ENCODE peak calls at places on chromosomes 12 and 14, in ten cellular contexts. One of them, this sample, is unnamed. For H3K4me1, the result is how much of the 10 kb centered on the place peaks cover.

GRCh38 chr12:132143328-132144071 is 619 bp downstream of the DDX51 start:
- DNase-seq in cardiac muscle cell: no peak
- DNase-seq in suprapubic skin: peak
- DNase-seq in right lobe of liver: no peak
- DNase-seq in SK-N-SH: peak
- DNase-seq in heart left ventricle: peak
- DNase-seq in Peyer's patch: peak
- DNase-seq in thoracic aorta: no peak
- DNase-seq in IMR-90: no peak
- DNase-seq in H9: no peak
- DNase-seq in this sample: no peak

GRCh38 chr12:103100226-103100866 is 142.9 kb downstream of the ASCL1 start:
- DNase-seq in right lobe of liver: peak
- DNase-seq in H9: no peak
- DNase-seq in suprapubic skin: no peak
- DNase-seq in SK-N-SH: peak
- DNase-seq in IMR-90: no peak
- DNase-seq in Peyer's patch: no peak
- DNase-seq in cardiac muscle cell: no peak
- DNase-seq in thoracic aorta: no peak
- DNase-seq in heart left ventricle: no peak
- DNase-seq in this sample: no peak

GRCh38 chr12:3717283-3717974 is 35.5 kb downstream of the CRACR2A start:
- DNase-seq in H9: no peak
- DNase-seq in Peyer's patch: peak
- DNase-seq in suprapubic skin: no peak
- DNase-seq in heart left ventricle: no peak
- DNase-seq in SK-N-SH: no peak
- DNase-seq in right lobe of liver: no peak
- DNase-seq in thoracic aorta: no peak
- DNase-seq in cardiac muscle cell: no peak
- DNase-seq in IMR-90: no peak
- DNase-seq in this sample: no peak

GRCh38 chr14:49679271-49679670 is 8.7 kb downstream of the POLE2 start:
- DNase-seq in cardiac muscle cell: no peak
- DNase-seq in H9: no peak
- DNase-seq in suprapubic skin: no peak
- DNase-seq in heart left ventricle: no peak
- DNase-seq in thoracic aorta: no peak
- DNase-seq in SK-N-SH: no peak
- DNase-seq in IMR-90: peak
- DNase-seq in Peyer's patch: no peak
- DNase-seq in right lobe of liver: no peak
- DNase-seq in this sample: no peak

GRCh38 chr12:126582231-126582630 is 1517.0 kb downstream of the AACS start:
- DNase-seq in IMR-90: no peak
- DNase-seq in cardiac muscle cell: no peak
- DNase-seq in H9: no peak
- DNase-seq in thoracic aorta: no peak
- DNase-seq in suprapubic skin: no peak
- DNase-seq in Peyer's patch: no peak
- DNase-seq in heart left ventricle: no peak
- DNase-seq in SK-N-SH: no peak
- DNase-seq in right lobe of liver: no peak
- DNase-seq in this sample: no peak

GRCh38 chr14:66045572-66046021 is 440.6 kb upstream of the CCDC196 start:
- DNase-seq in thoracic aorta: no peak
- DNase-seq in SK-N-SH: no peak
- DNase-seq in Peyer's patch: no peak
- DNase-seq in IMR-90: no peak
- DNase-seq in H9: no peak
- DNase-seq in cardiac muscle cell: peak
- DNase-seq in right lobe of liver: no peak
- DNase-seq in heart left ventricle: peak
- DNase-seq in suprapubic skin: no peak
- DNase-seq in this sample: no peak

GRCh38 chr14:77203611-77204456 is 22.2 kb downstream of the TMEM63C start:
- DNase-seq in Peyer's patch: no peak
- DNase-seq in suprapubic skin: no peak
- DNase-seq in cardiac muscle cell: peak
- DNase-seq in right lobe of liver: peak
- DNase-seq in heart left ventricle: no peak
- DNase-seq in H9: no peak
- DNase-seq in SK-N-SH: peak
- DNase-seq in thoracic aorta: no peak
- DNase-seq in IMR-90: no peak
- DNase-seq in this sample: no peak

GRCh38 chr12:53098354-53098981 is 1.0 kb downstream of the IGFBP6 start:
- DNase-seq in IMR-90: peak
- DNase-seq in cardiac muscle cell: peak
- DNase-seq in SK-N-SH: no peak
- DNase-seq in right lobe of liver: no peak
- DNase-seq in suprapubic skin: peak
- DNase-seq in thoracic aorta: peak
- DNase-seq in H9: peak
- DNase-seq in Peyer's patch: no peak
- DNase-seq in heart left ventricle: no peak
- DNase-seq in this sample: no peak

GRCh38 chr14:86364634-86365033 is 834.7 kb downstream of the FLRT2 start:
- DNase-seq in cardiac muscle cell: no peak
- DNase-seq in thoracic aorta: no peak
- DNase-seq in H9: no peak
- DNase-seq in suprapubic skin: no peak
- DNase-seq in IMR-90: no peak
- DNase-seq in right lobe of liver: no peak
- DNase-seq in Peyer's patch: no peak
- DNase-seq in heart left ventricle: no peak
- DNase-seq in SK-N-SH: no peak
- DNase-seq in this sample: no peak

GRCh38 chr12:65590318-65590717 is 234.0 kb upstream of the HMGA2 start:
- DNase-seq in SK-N-SH: no peak
- DNase-seq in suprapubic skin: no peak
- DNase-seq in cardiac muscle cell: no peak
- DNase-seq in IMR-90: no peak
- DNase-seq in thoracic aorta: no peak
- DNase-seq in right lobe of liver: no peak
- DNase-seq in H9: no peak
- DNase-seq in Peyer's patch: no peak
- DNase-seq in heart left ventricle: no peak
- DNase-seq in this sample: no peak

GRCh38 chr12:65595016-65595560 is 229.2 kb upstream of the HMGA2 start:
- DNase-seq in suprapubic skin: no peak
- DNase-seq in SK-N-SH: no peak
- DNase-seq in right lobe of liver: no peak
- DNase-seq in heart left ventricle: no peak
- DNase-seq in IMR-90: no peak
- DNase-seq in Peyer's patch: no peak
- DNase-seq in cardiac muscle cell: no peak
- DNase-seq in thoracic aorta: no peak
- DNase-seq in H9: peak
- DNase-seq in this sample: no peak

GRCh38 chr12:65594373-65594772 is 229.9 kb upstream of the HMGA2 start:
- DNase-seq in suprapubic skin: no peak
- DNase-seq in H9: no peak
- DNase-seq in SK-N-SH: no peak
- DNase-seq in heart left ventricle: no peak
- DNase-seq in Peyer's patch: no peak
- DNase-seq in right lobe of liver: no peak
- DNase-seq in cardiac muscle cell: no peak
- DNase-seq in IMR-90: no peak
- DNase-seq in thoracic aorta: no peak
- DNase-seq in this sample: no peak

GRCh38 chr12:65593206-65593833 is 231.0 kb upstream of the HMGA2 start:
- DNase-seq in Peyer's patch: no peak
- DNase-seq in right lobe of liver: no peak
- DNase-seq in IMR-90: no peak
- DNase-seq in SK-N-SH: no peak
- DNase-seq in H9: no peak
- DNase-seq in suprapubic skin: no peak
- DNase-seq in thoracic aorta: no peak
- DNase-seq in cardiac muscle cell: no peak
- DNase-seq in heart left ventricle: no peak
- DNase-seq in this sample: no peak

DNA sequence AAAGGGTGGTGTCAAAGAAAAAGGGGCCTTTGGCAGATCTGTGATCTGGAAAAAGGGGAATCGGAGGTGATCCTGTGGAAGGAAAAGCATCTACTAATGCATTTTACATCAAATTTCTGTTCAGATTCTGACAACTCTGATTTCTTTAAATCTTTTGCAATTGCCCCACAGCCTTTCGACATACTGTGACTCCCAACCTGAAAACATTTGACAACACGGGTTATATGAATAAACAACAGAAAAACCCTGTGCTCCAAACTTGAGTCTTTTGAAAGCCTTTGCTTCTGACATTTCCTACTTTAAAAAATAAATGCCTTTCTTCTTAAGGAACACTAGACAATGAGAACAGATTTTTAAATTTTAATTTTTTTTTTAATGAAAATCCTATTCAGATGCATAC is 231.9 kb upstream of the HMGA2 start:
- DNase-seq in heart left ventricle: no peak
- DNase-seq in Peyer's patch: no peak
- DNase-seq in cardiac muscle cell: no peak
- DNase-seq in thoracic aorta: no peak
- DNase-seq in H9: no peak
- DNase-seq in right lobe of liver: no peak
- DNase-seq in IMR-90: no peak
- DNase-seq in suprapubic skin: no peak
- DNase-seq in SK-N-SH: no peak
- DNase-seq in this sample: no peak
- H3K4me1 ChIP-seq in heart left ventricle: under half
- H3K4me1 ChIP-seq in Peyer's patch: under half
- H3K4me1 ChIP-seq in cardiac muscle cell: under half
- H3K4me1 ChIP-seq in thoracic aorta: under half
- H3K4me1 ChIP-seq in H9: under half
- H3K4me1 ChIP-seq in right lobe of liver: under half
- H3K4me1 ChIP-seq in IMR-90: under half
- H3K4me1 ChIP-seq in suprapubic skin: under half
- H3K4me1 ChIP-seq in SK-N-SH: under half
- H3K4me1 ChIP-seq in this sample: under half

GRCh38 chr12:101018540-101018939 is 191.5 kb downstream of the SLC5A8 start:
- DNase-seq in heart left ventricle: no peak
- DNase-seq in right lobe of liver: no peak
- DNase-seq in H9: no peak
- DNase-seq in cardiac muscle cell: peak
- DNase-seq in IMR-90: peak
- DNase-seq in thoracic aorta: no peak
- DNase-seq in suprapubic skin: no peak
- DNase-seq in SK-N-SH: no peak
- DNase-seq in Peyer's patch: no peak
- DNase-seq in this sample: peak
- H3K27ac ChIP-seq in heart left ventricle: no peak
- H3K27ac ChIP-seq in right lobe of liver: no peak
- H3K27ac ChIP-seq in H9: no peak
- H3K27ac ChIP-seq in cardiac muscle cell: no peak
- H3K27ac ChIP-seq in IMR-90: no peak
- H3K27ac ChIP-seq in thoracic aorta: no peak
- H3K27ac ChIP-seq in suprapubic skin: no peak
- H3K27ac ChIP-seq in SK-N-SH: peak
- H3K27ac ChIP-seq in Peyer's patch: no peak
- H3K27ac ChIP-seq in this sample: peak

DNA sequence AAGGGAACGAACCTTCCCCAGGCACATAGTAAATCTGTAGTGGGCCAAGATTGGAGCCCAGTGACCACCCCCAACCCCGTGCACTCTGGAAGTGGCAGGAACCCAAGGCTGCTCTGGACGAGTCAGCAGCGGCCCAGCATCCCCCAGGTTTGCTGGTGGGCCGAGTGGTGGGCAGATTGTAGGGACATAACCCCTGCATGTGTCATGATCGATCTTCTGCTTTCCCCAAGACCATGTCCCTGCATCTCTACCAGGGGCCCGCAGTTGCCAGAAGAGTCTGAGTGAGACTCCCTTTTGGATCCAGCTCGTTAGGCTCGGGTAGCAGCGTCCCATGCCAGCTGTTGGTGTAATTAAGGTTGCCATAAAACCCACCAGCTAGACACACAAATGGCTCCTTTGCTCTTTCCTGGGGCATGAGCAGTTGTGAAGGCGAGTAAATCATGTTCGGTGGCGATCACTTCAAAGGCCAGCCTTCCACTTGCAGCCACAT is 63.6 kb downstream of the BEGAIN start:
- DNase-seq in IMR-90: no peak
- DNase-seq in thoracic aorta: no peak
- DNase-seq in cardiac muscle cell: no peak
- DNase-seq in suprapubic skin: no peak
- DNase-seq in right lobe of liver: no peak
- DNase-seq in SK-N-SH: no peak
- DNase-seq in Peyer's patch: no peak
- DNase-seq in heart left ventricle: no peak
- DNase-seq in H9: peak
- DNase-seq in this sample: peak
- TF ChIP-seq CTCF in IMR-90: no peak
- TF ChIP-seq CTCF in thoracic aorta: no peak
- TF ChIP-seq CTCF in cardiac muscle cell: no peak
- TF ChIP-seq CTCF in suprapubic skin: no peak
- TF ChIP-seq CTCF in right lobe of liver: no peak
- TF ChIP-seq CTCF in SK-N-SH: no peak
- TF ChIP-seq CTCF in Peyer's patch: no peak
- TF ChIP-seq CTCF in heart left ventricle: no peak
- TF ChIP-seq CTCF in H9: no peak
- TF ChIP-seq CTCF in this sample: no peak

GRCh38 chr12:99959549-99960170 is 25.1 kb downstream of the ANKS1B start:
- DNase-seq in H9: no peak
- DNase-seq in suprapubic skin: no peak
- DNase-seq in heart left ventricle: no peak
- DNase-seq in IMR-90: no peak
- DNase-seq in thoracic aorta: no peak
- DNase-seq in Peyer's patch: no peak
- DNase-seq in SK-N-SH: peak
- DNase-seq in right lobe of liver: no peak
- DNase-seq in cardiac muscle cell: peak
- DNase-seq in this sample: no peak

GRCh38 chr12:99954724-99955123 is 30.0 kb downstream of the ANKS1B start:
- DNase-seq in SK-N-SH: no peak
- DNase-seq in suprapubic skin: no peak
- DNase-seq in H9: no peak
- DNase-seq in thoracic aorta: no peak
- DNase-seq in cardiac muscle cell: no peak
- DNase-seq in heart left ventricle: no peak
- DNase-seq in IMR-90: no peak
- DNase-seq in right lobe of liver: no peak
- DNase-seq in Peyer's patch: no peak
- DNase-seq in this sample: no peak

GRCh38 chr12:99957866-99958466 is 26.8 kb downstream of the ANKS1B start:
- DNase-seq in cardiac muscle cell: peak
- DNase-seq in heart left ventricle: no peak
- DNase-seq in suprapubic skin: no peak
- DNase-seq in IMR-90: no peak
- DNase-seq in SK-N-SH: no peak
- DNase-seq in right lobe of liver: no peak
- DNase-seq in Peyer's patch: no peak
- DNase-seq in thoracic aorta: no peak
- DNase-seq in H9: no peak
- DNase-seq in this sample: no peak

DNA sequence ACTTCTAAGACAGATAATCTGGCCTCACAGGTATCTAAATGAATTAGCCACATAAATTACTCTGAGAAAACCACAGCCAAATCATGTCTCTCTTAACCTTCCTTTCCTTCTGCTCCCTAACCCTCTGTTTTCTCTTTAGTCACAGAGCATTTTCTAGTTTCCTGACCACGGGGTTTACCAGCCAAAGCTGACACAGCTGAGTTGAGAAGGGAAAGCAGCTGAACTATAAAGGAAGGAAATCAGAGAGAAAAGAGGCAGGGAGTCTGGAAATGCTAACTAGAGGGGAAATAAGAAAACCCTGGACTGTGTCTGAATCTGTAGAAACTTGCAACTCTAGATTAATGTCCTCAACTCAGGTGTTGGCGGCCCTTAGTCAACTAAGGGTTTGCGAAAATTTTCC is 24.4 kb downstream of the ANKS1B start:
- DNase-seq in H9: no peak
- DNase-seq in cardiac muscle cell: peak
- DNase-seq in thoracic aorta: no peak
- DNase-seq in heart left ventricle: no peak
- DNase-seq in suprapubic skin: no peak
- DNase-seq in Peyer's patch: no peak
- DNase-seq in SK-N-SH: peak
- DNase-seq in right lobe of liver: no peak
- DNase-seq in IMR-90: no peak
- DNase-seq in this sample: no peak
- H3K4me1 ChIP-seq in H9: under half
- H3K4me1 ChIP-seq in cardiac muscle cell: under half
- H3K4me1 ChIP-seq in thoracic aorta: under half
- H3K4me1 ChIP-seq in heart left ventricle: under half
- H3K4me1 ChIP-seq in suprapubic skin: under half
- H3K4me1 ChIP-seq in Peyer's patch: under half
- H3K4me1 ChIP-seq in SK-N-SH: under half
- H3K4me1 ChIP-seq in right lobe of liver: under half
- H3K4me1 ChIP-seq in IMR-90: under half
- H3K4me1 ChIP-seq in this sample: under half

This sample was measured in RWPE2.